ENCODE peak calls at places on chromosomes 5 and 9, in ten cellular contexts. H, A, U, Y, X, W, S, G, F and E are unnamed samples.

GRCh38 chr9:135951889-135952663 is 9.1 kb downstream of the UBAC1 start:
- DNase-seq in H (no peak), A (peak; percentile 49), U (no peak), Y (no peak), X (no peak), W (peak; percentile 52), S (no peak), G (no peak), F (no peak), E (no peak)

GRCh38 chr5:107765685-107766063 is 94.9 kb upstream of the EFNA5 start:
- DNase-seq in H (no peak), A (no peak), U (no peak), Y (no peak), X (no peak), W (no peak), S (no peak), G (no peak), F (no peak), E (no peak)

GRCh38 chr5:54942064-54942778 is 43.2 kb downstream of the ESM1 start:
- DNase-seq in H (no peak), A (no peak), U (no peak), Y (no peak), X (no peak), W (no peak), S (no peak), G (no peak), F (peak; percentile 63), E (no peak)

GRCh38 chr5:90640484-90641059 is 82.0 kb downstream of the ADGRV1 start:
- DNase-seq in H (no peak), A (no peak), U (no peak), Y (no peak), X (no peak), W (no peak), S (no peak), G (no peak), F (no peak), E (no peak)

GRCh38 chr9:79611091-79611614 is 39.4 kb downstream of the TLE4 start:
- DNase-seq in H (no peak), A (no peak), U (no peak), Y (peak; percentile 95), X (no peak), W (no peak), S (peak; percentile 16), G (peak; percentile 8), F (peak; percentile 89), E (no peak)

GRCh38 chr9:120710110-120710981 is 3.9 kb downstream of the MEGF9 start:
- DNase-seq in H (no peak), A (peak; percentile 44), U (no peak), Y (no peak), X (no peak), W (peak; percentile 78), S (no peak), G (no peak), F (peak; percentile 67), E (no peak)

GRCh38 chr9:120776788-120777187 is 16.4 kb downstream of the FBXW2 start:
- DNase-seq in H (no peak), A (no peak), U (no peak), Y (no peak), X (no peak), W (no peak), S (no peak), G (no peak), F (no peak), E (no peak)

GRCh38 chr9:34986541-34987047 is 3.0 kb upstream of the DNAJB5 start:
- DNase-seq in H (no peak), A (no peak), U (no peak), Y (no peak), X (no peak), W (no peak), S (no peak), G (peak; percentile 54), F (no peak), E (no peak)

GRCh38 chr5:79229357-79230174 is 6.4 kb upstream of the JMY start:
- DNase-seq in H (no peak), A (no peak), U (no peak), Y (peak; percentile 81), X (no peak), W (no peak), S (no peak), G (peak; percentile 66), F (peak; percentile 71), E (no peak)

GRCh38 chr5:159972538-159973362 is 36.2 kb upstream of the TTC1 start:
- DNase-seq in H (no peak), A (no peak), U (no peak), Y (no peak), X (no peak), W (no peak), S (no peak), G (no peak), F (no peak), E (no peak)

GRCh38 chr5:116395178-116395577 is 179.4 kb downstream of the SEMA6A start:
- DNase-seq in H (no peak), A (no peak), U (no peak), Y (no peak), X (no peak), W (no peak), S (no peak), G (no peak), F (no peak), E (no peak)

GRCh38 chr5:140575309-140575708 is 10.7 kb downstream of the SLC35A4 start:
- DNase-seq in H (peak; percentile 57), A (peak; percentile 35), U (no peak), Y (peak; percentile 40), X (no peak), W (peak; percentile 53), S (no peak), G (no peak), F (peak; percentile 75), E (no peak)

GRCh38 chr5:84242286-84242685 is 142.4 kb downstream of the EDIL3 start:
- DNase-seq in H (no peak), A (no peak), U (no peak), Y (no peak), X (no peak), W (no peak), S (peak; percentile 28), G (no peak), F (peak; percentile 79), E (no peak)

GRCh38 chr5:159017787-159018186 is 81.9 kb downstream of the EBF1 start:
- DNase-seq in H (peak; percentile 77), A (no peak), U (peak; percentile 15), Y (no peak), X (no peak), W (no peak), S (no peak), G (no peak), F (peak; percentile 94), E (no peak)

GRCh38 chr9:129204840-129205239 is 26.8 kb upstream of the IER5L start:
- DNase-seq in H (no peak), A (no peak), U (no peak), Y (no peak), X (no peak), W (no peak), S (no peak), G (no peak), F (no peak), E (no peak)

GRCh38 chr5:110288766-110289165 is 437.7 kb downstream of the TMEM232 start:
- DNase-seq in H (no peak), A (no peak), U (no peak), Y (no peak), X (no peak), W (no peak), S (peak; percentile 90), G (no peak), F (peak; percentile 49), E (no peak)